ENCODE peak calls at places on chromosomes 5 and 9, in eight cellular contexts. Z is lower leg skin, Q is GM03348, D is SK-N-SH, I is COLO829, C is omental fat pad, G is RPMI8226, K is ACHN. B is an unnamed sample.

GRCh38 chr5:135831439-135832262 is 2.8 kb upstream of the SLC25A48 start:
- DNase-seq in Z (peak), Q (peak), D (no peak), I (no peak), C (no peak), G (no peak), K (no peak), B (peak)

GRCh38 chr9:22215492-22215891 is 206.4 kb upstream of the CDKN2B start:
- DNase-seq in Z (no peak), Q (no peak), D (no peak), I (no peak), C (no peak), G (no peak), K (no peak), B (no peak)

GRCh38 chr5:6419340-6419852 is 29.3 kb upstream of the UBE2QL1 start:
- DNase-seq in Z (no peak), Q (no peak), D (no peak), I (no peak), C (no peak), G (no peak), K (no peak), B (no peak)

GRCh38 chr5:138544171-138545134 is 1.4 kb upstream of the ETF1 start:
- DNase-seq in Z (no peak), Q (peak), D (no peak), I (no peak), C (no peak), G (peak), K (peak), B (no peak)

GRCh38 chr5:54309751-54310432 is 481 bp downstream of the ARL15 start:
- DNase-seq in Z (no peak), Q (peak), D (no peak), I (no peak), C (peak), G (peak), K (peak), B (peak)

GRCh38 chr5:78221964-78222451 is 72.5 kb downstream of the AP3B1 start:
- DNase-seq in Z (no peak), Q (peak), D (no peak), I (no peak), C (no peak), G (peak), K (peak), B (peak)

GRCh38 chr9:35774907-35775635 is 16.3 kb upstream of the NPR2 start:
- DNase-seq in Z (no peak), Q (no peak), D (no peak), I (no peak), C (no peak), G (no peak), K (no peak), B (peak)

GRCh38 chr9:16425572-16425971 is 444.9 kb downstream of the BNC2 start:
- DNase-seq in Z (no peak), Q (peak), D (no peak), I (no peak), C (no peak), G (no peak), K (no peak), B (no peak)

GRCh38 chr5:113178073-113178779 is 201.6 kb downstream of the DCP2 start:
- DNase-seq in Z (no peak), Q (no peak), D (no peak), I (no peak), C (no peak), G (no peak), K (no peak), B (no peak)

GRCh38 chr5:115735108-115735998 is 81.1 kb downstream of the CDO1 start:
- DNase-seq in Z (no peak), Q (no peak), D (no peak), I (no peak), C (no peak), G (no peak), K (no peak), B (peak)

GRCh38 chr5:56409331-56410190 is 176.4 kb upstream of the ANKRD55 start:
- DNase-seq in Z (peak), Q (peak), D (no peak), I (peak), C (no peak), G (no peak), K (peak), B (no peak)

GRCh38 chr5:52909192-52909591 is 80.0 kb upstream of the ITGA2 start:
- DNase-seq in Z (no peak), Q (no peak), D (peak), I (no peak), C (no peak), G (no peak), K (no peak), B (no peak)

GRCh38 chr5:146645382-146645781 is 129.4 kb upstream of the GPR151 start:
- DNase-seq in Z (no peak), Q (no peak), D (no peak), I (no peak), C (no peak), G (no peak), K (no peak), B (no peak)

GRCh38 chr9:22863106-22863505 is 416.5 kb downstream of the DMRTA1 start:
- DNase-seq in Z (no peak), Q (no peak), D (no peak), I (no peak), C (no peak), G (no peak), K (no peak), B (no peak)

GRCh38 chr9:4297795-4298254 is 2.0 kb downstream of the GLIS3 start:
- DNase-seq in Z (peak), Q (peak), D (peak), I (no peak), C (peak), G (peak), K (peak), B (peak)

GRCh38 chr5:92777421-92777820 is 803.6 kb downstream of the NR2F1-AS1 start:
- DNase-seq in Z (no peak), Q (no peak), D (no peak), I (no peak), C (no peak), G (no peak), K (no peak), B (peak)

GRCh38 chr9:97990259-97990658 is 7.1 kb downstream of the ANP32B start:
- DNase-seq in Z (no peak), Q (peak), D (peak), I (peak), C (no peak), G (no peak), K (peak), B (peak)

GRCh38 chr9:28899267-28899666 is 1326.0 kb upstream of the C9orf72 start:
- DNase-seq in Z (no peak), Q (no peak), D (no peak), I (no peak), C (no peak), G (no peak), K (no peak), B (no peak)

GRCh38 chr9:77944556-77945261 is 86.9 kb downstream of the GNAQ start:
- DNase-seq in Z (no peak), Q (no peak), D (no peak), I (no peak), C (no peak), G (no peak), K (no peak), B (peak)

GRCh38 chr5:117741655-117742226 is 1167.1 kb upstream of the SEMA6A start:
- DNase-seq in Z (no peak), Q (no peak), D (no peak), I (no peak), C (no peak), G (no peak), K (no peak), B (no peak)

GRCh38 chr5:172451771-172452197 is 2.5 kb downstream of the SH3PXD2B start:
- DNase-seq in Z (peak), Q (peak), D (no peak), I (no peak), C (no peak), G (no peak), K (peak), B (no peak)

GRCh38 chr5:947626-948471 is 55.2 kb downstream of the TRIP13 start:
- DNase-seq in Z (no peak), Q (no peak), D (no peak), I (no peak), C (no peak), G (no peak), K (peak), B (peak)

GRCh38 chr5:140041492-140042421 is 1.3 kb downstream of the NRG2 start:
- DNase-seq in Z (peak), Q (peak), D (peak), I (peak), C (peak), G (no peak), K (peak), B (peak)

GRCh38 chr9:78472111-78472510 is 175.2 kb downstream of the PSAT1 start:
- DNase-seq in Z (no peak), Q (no peak), D (no peak), I (no peak), C (no peak), G (no peak), K (no peak), B (no peak)

GRCh38 chr9:130938652-130939404 is at the start of gene FIBCD1:
- DNase-seq in Z (no peak), Q (peak), D (peak), I (no peak), C (no peak), G (peak), K (peak), B (peak)

GRCh38 chr5:124844371-124844770 is 97.9 kb upstream of the ZNF608 start:
- DNase-seq in Z (no peak), Q (no peak), D (no peak), I (no peak), C (no peak), G (no peak), K (no peak), B (no peak)

GRCh38 chr5:139278540-139279274 is 14.8 kb upstream of the MATR3 start:
- DNase-seq in Z (no peak), Q (no peak), D (no peak), I (no peak), C (no peak), G (no peak), K (no peak), B (no peak)

GRCh38 chr5:133052317-133053175 is 733 bp downstream of the HSPA4 start:
- DNase-seq in Z (peak), Q (peak), D (peak), I (peak), C (peak), G (peak), K (peak), B (peak)

GRCh38 chr5:13566903-13567339 is 377.6 kb downstream of the DNAH5 start:
- DNase-seq in Z (no peak), Q (peak), D (no peak), I (no peak), C (no peak), G (no peak), K (peak), B (no peak)

B was measured in H7.